ENCODE peak calls at places on chromosomes 4 and X, in five cellular contexts. V, S, X, J and P are unnamed samples.

GRCh38 chrX:141133272-141133671 is 43.7 kb downstream of the LDOC1 start:
- DNase-seq in V (no peak), S (no peak), X (no peak), J (no peak), P (no peak)

GRCh38 chr4:100984901-100985300 is 362.4 kb downstream of the PPP3CA start:
- DNase-seq in V (peak; percentile 66), S (no peak), X (no peak), J (no peak), P (no peak)

GRCh38 chr4:126954537-126955291 is 678.0 kb upstream of the INTU start:
- DNase-seq in V (no peak), S (no peak), X (no peak), J (no peak), P (no peak)

GRCh38 chr4:47913858-47914218 is 545 bp downstream of the NFXL1 start:
- DNase-seq in V (no peak), S (peak; percentile 73), X (peak; percentile 59), J (peak; percentile 26), P (no peak)

GRCh38 chr4:69830529-69831269 is 29.2 kb downstream of the SULT1E1 start:
- DNase-seq in V (no peak), S (no peak), X (peak; percentile 45), J (no peak), P (no peak)

GRCh38 chr4:71607780-71608673 is 175.9 kb downstream of the GC start:
- DNase-seq in V (peak; percentile 6), S (no peak), X (no peak), J (peak; percentile 22), P (no peak)

GRCh38 chrX:41616935-41617334 is 71.8 kb upstream of the GPR34 start:
- DNase-seq in V (no peak), S (no peak), X (no peak), J (no peak), P (no peak)

GRCh38 chrX:17039826-17040225 is 93.4 kb downstream of the REPS2 start:
- DNase-seq in V (peak; percentile 18), S (no peak), X (no peak), J (no peak), P (no peak)

GRCh38 chr4:898869-899555 is 33.1 kb downstream of the GAK start:
- DNase-seq in V (no peak), S (no peak), X (no peak), J (no peak), P (no peak)

GRCh38 chr4:90099795-90100194 is 27.4 kb upstream of the CCSER1 start:
- DNase-seq in V (no peak), S (no peak), X (no peak), J (no peak), P (no peak)

GRCh38 chrX:153793291-153793690 is 884 bp downstream of the IDH3G start:
- DNase-seq in V (no peak), S (no peak), X (no peak), J (peak; percentile 25), P (no peak)

GRCh38 chrX:19410259-19410658 is 66.5 kb downstream of the PDHA1 start:
- DNase-seq in V (no peak), S (no peak), X (no peak), J (no peak), P (no peak)

GRCh38 chrX:46754450-46755075 is 4.4 kb downstream of the SLC9A7 start:
- DNase-seq in V (no peak), S (no peak), X (peak; percentile 28), J (no peak), P (no peak)

GRCh38 chr4:160877087-160877790 is 1286.6 kb downstream of the FSTL5 start:
- DNase-seq in V (no peak), S (no peak), X (no peak), J (peak; percentile 2), P (no peak)

GRCh38 chrX:73561791-73562190 is 1.2 kb upstream of the CHIC1 start:
- DNase-seq in V (peak; percentile 37), S (no peak), X (no peak), J (no peak), P (no peak)

GRCh38 chr4:23384741-23385140 is 505.1 kb downstream of the PPARGC1A start:
- DNase-seq in V (peak; percentile 9), S (no peak), X (no peak), J (peak; percentile 45), P (no peak)

DNA sequence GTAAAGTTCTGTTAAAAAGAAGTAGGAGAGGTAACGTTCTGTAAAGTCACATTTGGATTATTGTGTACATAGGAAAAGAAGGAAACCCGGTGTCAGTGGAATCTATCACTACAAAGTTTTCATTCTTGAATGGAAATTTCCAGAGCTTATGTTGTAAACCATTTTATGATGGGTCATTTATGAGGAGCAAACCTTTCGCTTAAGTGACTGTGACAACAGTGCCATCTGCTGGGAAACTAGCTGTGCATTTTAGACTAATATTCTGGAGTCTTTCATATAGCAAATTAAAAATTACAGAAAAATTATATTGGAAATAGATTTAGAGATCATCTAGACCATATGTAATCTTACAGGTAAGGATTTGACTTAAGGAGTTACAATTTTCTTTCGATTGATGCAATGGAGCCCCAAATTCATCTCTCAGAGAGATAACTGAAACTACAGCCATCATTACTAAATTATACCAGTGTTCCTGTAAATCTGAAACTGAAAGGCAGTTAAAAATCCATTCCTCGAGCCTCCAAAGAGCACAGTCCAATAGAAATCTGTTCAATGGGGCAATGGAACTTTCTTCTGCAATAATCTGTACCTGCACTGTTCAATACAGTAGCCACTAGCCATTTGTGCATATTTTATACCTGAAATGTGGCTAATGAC is 26.9 kb downstream of the ASB9 start:
- DNase-seq in V (peak; percentile 59), S (no peak), X (no peak), J (peak; percentile 51), P (peak; percentile 5)
- H3K9ac ChIP-seq in V (no peak overlapping the region), S (no peak overlapping the region), X (no peak overlapping the region), J (peak overlapping the region; percentile 61), P (no peak overlapping the region)

GRCh38 chr4:8537041-8537461 is 43.1 kb upstream of the GPR78 start:
- DNase-seq in V (peak; percentile 90), S (no peak), X (no peak), J (peak; percentile 86), P (no peak)
- H3K79me1 ChIP-seq in V (no peaks in the 10 kb centered on the region), S (no peaks in the 10 kb centered on the region), X (no peaks in the 10 kb centered on the region), J (no peaks in the 10 kb centered on the region), P (no peaks in the 10 kb centered on the region)

DNA sequence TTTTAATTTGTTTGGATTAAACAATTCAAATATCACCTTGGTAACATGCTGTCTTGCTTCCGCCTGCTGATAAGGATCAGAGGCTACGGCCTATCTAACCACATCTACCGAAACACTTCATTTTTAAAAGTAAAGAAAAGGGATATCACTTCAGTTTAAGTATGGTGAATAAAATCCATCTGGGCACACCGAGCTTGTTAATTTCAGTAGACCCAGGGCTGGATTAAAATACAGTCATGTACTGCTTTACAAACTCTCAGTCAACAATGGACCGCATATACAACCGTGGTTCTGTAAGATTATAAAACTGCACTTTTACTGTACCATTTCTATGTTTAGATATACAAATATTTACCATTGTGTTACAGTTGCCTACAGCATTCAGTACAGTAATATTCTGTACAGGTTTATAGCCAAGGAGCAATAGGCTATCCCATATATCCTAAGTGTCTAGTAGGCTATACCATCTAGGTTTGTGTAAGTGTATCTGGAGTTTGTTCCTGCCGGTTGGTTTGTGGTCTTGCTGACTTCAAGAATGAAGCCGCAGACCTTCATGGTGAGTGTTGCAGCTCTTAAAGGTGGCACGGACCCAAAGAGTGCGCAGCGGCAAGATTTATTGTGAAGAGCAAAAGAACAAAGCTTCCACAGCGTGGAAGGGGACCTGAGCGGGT is 40.0 kb downstream of the SEPTIN11 start:
- DNase-seq in V (no peak), S (no peak), X (no peak), J (no peak), P (no peak)
- H3K4me1 ChIP-seq in V (peaks cover 31% of the 10 kb centered on the region), S (peaks cover 17% of the 10 kb centered on the region), X (peaks cover 13% of the 10 kb centered on the region), J (peaks cover 16% of the 10 kb centered on the region), P (peaks cover 14% of the 10 kb centered on the region)

DNA sequence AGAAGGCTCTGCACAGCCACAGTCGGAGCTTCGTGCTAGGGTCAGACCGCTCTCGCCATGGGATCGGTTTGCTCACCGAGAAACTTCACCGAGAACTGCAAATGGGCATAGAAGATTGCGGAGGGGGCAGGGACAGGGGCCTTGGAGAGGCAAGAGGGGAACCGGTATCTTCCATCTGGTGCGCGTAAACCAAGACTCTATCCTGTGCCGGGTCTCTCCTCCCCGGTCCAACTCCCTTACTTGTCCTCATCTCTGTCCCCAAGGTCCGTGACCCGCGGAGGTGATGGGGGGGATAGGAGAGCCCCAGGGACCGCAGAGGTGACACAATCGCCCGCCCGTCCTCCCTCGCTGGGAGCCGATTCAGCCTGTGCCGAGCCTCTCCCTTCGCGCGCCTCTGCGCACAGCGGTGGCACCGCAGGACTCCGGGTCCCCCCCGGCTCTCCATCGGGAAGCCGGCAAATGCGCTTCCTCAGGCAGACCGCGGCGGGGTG is 960 bp downstream of the SCD5 start:
- DNase-seq in V (peak; percentile 34), S (peak; percentile 70), X (peak; percentile 59), J (peak; percentile 59), P (no peak)
- H3K9ac ChIP-seq in V (peak overlapping the region; percentile 49), S (no peak overlapping the region), X (no peak overlapping the region), J (peak overlapping the region; percentile 56), P (peak overlapping the region; percentile 90)

GRCh38 chr4:8559524-8560264 is 20.5 kb upstream of the GPR78 start:
- DNase-seq in V (no peak), S (no peak), X (no peak), J (no peak), P (no peak)
- H3K79me1 ChIP-seq in V (no peaks in the 10 kb centered on the region), S (no peaks in the 10 kb centered on the region), X (no peaks in the 10 kb centered on the region), J (no peaks in the 10 kb centered on the region), P (no peaks in the 10 kb centered on the region)

GRCh38 chr4:87011340-87012034 is 76.7 kb downstream of the AFF1 start:
- DNase-seq in V (peak; percentile 89), S (no peak), X (no peak), J (peak; percentile 96), P (no peak)

GRCh38 chr4:87017580-87018061 is 82.8 kb downstream of the AFF1 start:
- DNase-seq in V (peak; percentile 88), S (no peak), X (no peak), J (peak; percentile 91), P (no peak)

GRCh38 chr4:87012265-87012953 is 77.6 kb downstream of the AFF1 start:
- DNase-seq in V (no peak), S (no peak), X (no peak), J (no peak), P (no peak)

GRCh38 chr4:87010192-87010591 is 75.4 kb downstream of the AFF1 start:
- DNase-seq in V (no peak), S (no peak), X (no peak), J (no peak), P (no peak)

GRCh38 chr4:87014284-87014782 is 79.5 kb downstream of the AFF1 start:
- DNase-seq in V (peak; percentile 39), S (no peak), X (no peak), J (no peak), P (no peak)
- H3K4me1 ChIP-seq in V (peaks cover 10% of the 10 kb centered on the region), S (peaks cover 6% of the 10 kb centered on the region), X (peaks cover 9% of the 10 kb centered on the region), J (peaks cover 12% of the 10 kb centered on the region), P (peaks cover 4% of the 10 kb centered on the region)

DNA sequence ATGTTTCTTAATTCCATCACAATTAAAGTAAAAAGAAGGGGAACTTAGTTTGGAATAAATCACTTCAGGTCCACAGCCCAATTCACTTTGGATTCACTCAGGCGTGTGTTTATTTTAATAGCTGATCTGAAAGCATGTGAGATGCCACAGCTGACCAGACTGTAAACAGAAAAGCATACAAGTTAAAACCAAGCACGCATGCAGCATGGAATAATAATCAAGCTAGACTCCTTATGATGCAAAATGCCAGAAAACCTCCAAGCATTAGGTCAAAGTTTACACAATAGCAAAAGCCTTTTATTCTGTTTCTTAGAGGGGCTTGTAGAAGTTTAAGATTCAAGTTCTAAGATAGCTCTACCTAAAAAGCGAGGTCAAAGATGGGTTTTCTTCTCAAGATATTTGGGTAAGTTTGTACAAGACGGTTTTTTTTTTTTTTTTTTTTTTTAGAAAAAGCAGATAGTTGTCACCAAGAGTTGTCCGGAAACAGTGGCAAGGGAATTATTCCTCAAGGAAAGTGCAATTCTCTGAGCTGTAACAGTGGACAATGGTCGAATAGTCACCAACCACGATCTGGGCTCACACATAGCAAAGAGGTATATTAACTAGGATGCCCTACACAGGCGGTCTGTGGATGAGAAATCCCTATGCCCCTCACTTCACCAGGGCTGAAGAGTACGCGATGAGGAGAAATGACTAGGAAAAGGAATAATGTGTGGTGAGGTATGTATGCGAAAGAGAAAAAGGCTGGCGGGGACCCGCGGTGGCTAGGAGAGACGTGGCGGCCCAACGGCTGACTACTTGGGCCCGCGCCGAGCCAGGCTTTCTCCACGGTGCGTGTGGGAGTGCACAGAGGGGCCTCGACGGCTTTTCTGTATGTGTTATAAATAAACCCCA is 680 bp upstream of the PRRG1 start:
- DNase-seq in V (peak; percentile 84), S (no peak), X (no peak), J (peak; percentile 82), P (peak; percentile 0)
- H3K9ac ChIP-seq in V (peak overlapping the region; percentile 89), S (no peak overlapping the region), X (peak overlapping the region; percentile 67), J (peak overlapping the region; percentile 67), P (no peak overlapping the region)